ENCODE peak calls at places on chromosomes 13 and 19, in nine cellular contexts. Q is SJSA1; R is brain microvascular endothelial cell; N is stimulated activated CD4-positive, alpha-beta T cell treated with anti-CD3 and anti-CD28 coated beads, Interleukin-2, amount 100 ng/mL, for 48 hours; S is thoracic aorta; O is mucosa of gallbladder; L is activated CD4-positive, alpha-beta T cell treated with anti-CD3 and anti-CD28 coated beads, Interleukin-2, amount 50 U/mL, for 1 hour; I is activated CD8-positive, alpha-beta T cell treated with anti-CD3 and anti-CD28 coated beads for 36 hours; D is colonic mucosa. X is an unnamed sample.

GRCh38 chr13:25018729-25019115 is 77.2 kb upstream of the PABPC3 start:
- DNase-seq in N (no peak), D (peak), I (no peak), R (no peak), S (no peak), Q (no peak), L (no peak), O (no peak), X (no peak)

GRCh38 chr19:18588611-18589379 is at the start of gene REX1BD:
- DNase-seq in D (peak), N (peak), L (peak), Q (peak), I (peak), S (peak), O (peak), R (peak), X (peak)

GRCh38 chr13:84358601-84359000 is 476.3 kb upstream of the SLITRK1 start:
- DNase-seq in D (no peak), N (no peak), I (no peak), Q (no peak), L (no peak), S (no peak), O (no peak), R (no peak), X (no peak)

GRCh38 chr13:110467516-110467915 is 94.0 kb downstream of the RAB20 start:
- DNase-seq in I (no peak), N (no peak), Q (no peak), L (no peak), R (no peak), O (no peak), D (no peak), S (no peak), X (no peak)

GRCh38 chr19:4130635-4131438 is 6.9 kb upstream of the MAP2K2 start:
- DNase-seq in S (no peak), L (no peak), Q (peak), N (no peak), I (no peak), D (no peak), O (no peak), R (peak), X (no peak)

GRCh38 chr19:30792561-30793505 is 420.6 kb downstream of the ZNF536 start:
- DNase-seq in L (no peak), Q (no peak), I (no peak), N (no peak), O (peak), S (no peak), R (no peak), D (no peak), X (no peak)

GRCh38 chr19:2339644-2340310 is 11.3 kb downstream of the SPPL2B start:
- DNase-seq in Q (no peak), N (no peak), R (no peak), D (no peak), I (no peak), O (no peak), S (no peak), L (no peak), X (no peak)

GRCh38 chr19:46426506-46427162 is 2.1 kb downstream of the PNMA8C start:
- DNase-seq in O (peak), D (peak), Q (no peak), S (no peak), L (peak), R (peak), N (peak), I (peak), X (no peak)

GRCh38 chr19:55109527-55110291 is 7.7 kb downstream of the PPP1R12C start:
- DNase-seq in Q (no peak), I (no peak), S (no peak), L (no peak), D (no peak), O (no peak), N (no peak), R (no peak), X (no peak)

GRCh38 chr19:35776102-35776788 is 881 bp downstream of the ARHGAP33 start:
- DNase-seq in S (no peak), D (no peak), Q (no peak), N (no peak), L (no peak), I (no peak), O (no peak), R (no peak), X (no peak)

GRCh38 chr19:4831351-4832340 is at the start of gene TICAM1:
- DNase-seq in L (peak), Q (peak), R (peak), D (peak), N (peak), I (peak), S (no peak), O (peak), X (no peak)

GRCh38 chr13:30110301-30111070 is 196.9 kb downstream of the KATNAL1 start:
- DNase-seq in N (no peak), R (no peak), S (no peak), D (no peak), I (no peak), Q (no peak), L (no peak), O (no peak), X (no peak)

GRCh38 chr13:32107474-32107873 is 75.9 kb downstream of the FRY start:
- DNase-seq in R (no peak), S (no peak), N (no peak), Q (no peak), I (no peak), O (no peak), L (no peak), D (no peak), X (no peak)

GRCh38 chr13:46143239-46143701 is 38.4 kb upstream of the CPB2 start:
- DNase-seq in L (no peak), N (no peak), O (peak), R (no peak), I (no peak), Q (no peak), S (no peak), D (no peak), X (no peak)

GRCh38 chr19:52941941-52942370 is 18.7 kb upstream of the ZNF888 start:
- DNase-seq in N (no peak), L (no peak), R (peak), O (no peak), S (no peak), I (peak), D (peak), Q (no peak), X (no peak)

GRCh38 chr19:57802269-57802668 is 12.4 kb downstream of the ZNF552 start:
- DNase-seq in N (no peak), R (no peak), S (no peak), Q (no peak), O (no peak), I (no peak), D (no peak), L (no peak), X (no peak)

GRCh38 chr13:96053003-96053703 is at the start of gene UGGT2:
- DNase-seq in N (peak), D (peak), S (peak), R (peak), L (peak), Q (peak), O (peak), I (peak), X (peak)

GRCh38 chr13:33228645-33229445 is 56.7 kb downstream of the STARD13 start:
- DNase-seq in I (no peak), L (no peak), S (no peak), Q (peak), O (no peak), N (no peak), R (peak), D (peak), X (peak)